ENCODE peak calls at places on chromosomes 2 and 18, in six cellular contexts. One of them, this sample, is unnamed.

GRCh38 chr2:239889641-239890055 is 135.5 kb downstream of the NDUFA10 start:
- DNase-seq in Karpas-422: peak
- DNase-seq in hepatocyte: no peak
- DNase-seq in GM23338: no peak
- DNase-seq in GM23248: no peak
- DNase-seq in astrocyte: no peak
- DNase-seq in this sample: no peak

GRCh38 chr2:34254272-34254882 is 655.3 kb upstream of the FAM98A start:
- DNase-seq in Karpas-422: peak
- DNase-seq in GM23338: no peak
- DNase-seq in hepatocyte: peak
- DNase-seq in GM23248: no peak
- DNase-seq in astrocyte: no peak
- DNase-seq in this sample: no peak

GRCh38 chr2:150280255-150280654 is 207.2 kb downstream of the RND3 start:
- DNase-seq in hepatocyte: peak
- DNase-seq in Karpas-422: no peak
- DNase-seq in GM23248: peak
- DNase-seq in GM23338: no peak
- DNase-seq in astrocyte: peak
- DNase-seq in this sample: no peak

GRCh38 chr18:76721207-76721996 is 101.0 kb upstream of the ZNF236 start:
- DNase-seq in astrocyte: no peak
- DNase-seq in GM23338: no peak
- DNase-seq in hepatocyte: no peak
- DNase-seq in GM23248: no peak
- DNase-seq in Karpas-422: no peak
- DNase-seq in this sample: no peak

GRCh38 chr2:227257820-227258219 is 67.2 kb upstream of the MFF start:
- DNase-seq in GM23338: no peak
- DNase-seq in astrocyte: no peak
- DNase-seq in hepatocyte: no peak
- DNase-seq in Karpas-422: no peak
- DNase-seq in GM23248: no peak
- DNase-seq in this sample: no peak

GRCh38 chr18:55633032-55633431 is 45.0 kb upstream of the TCF4 start:
- DNase-seq in Karpas-422: peak
- DNase-seq in GM23248: peak
- DNase-seq in astrocyte: peak
- DNase-seq in GM23338: no peak
- DNase-seq in hepatocyte: no peak
- DNase-seq in this sample: no peak

GRCh38 chr2:132550285-132550684 is 119.7 kb downstream of the LYPD1 start:
- DNase-seq in GM23338: peak
- DNase-seq in Karpas-422: no peak
- DNase-seq in astrocyte: no peak
- DNase-seq in hepatocyte: no peak
- DNase-seq in GM23248: no peak
- DNase-seq in this sample: no peak

GRCh38 chr2:62928015-62928414 is 122.6 kb upstream of the OTX1 start:
- DNase-seq in GM23338: peak
- DNase-seq in astrocyte: no peak
- DNase-seq in GM23248: no peak
- DNase-seq in hepatocyte: no peak
- DNase-seq in Karpas-422: no peak
- DNase-seq in this sample: no peak

GRCh38 chr2:28556303-28556702 is 60.4 kb downstream of the PLB1 start:
- DNase-seq in Karpas-422: no peak
- DNase-seq in astrocyte: no peak
- DNase-seq in GM23338: no peak
- DNase-seq in GM23248: no peak
- DNase-seq in hepatocyte: no peak
- DNase-seq in this sample: no peak

GRCh38 chr2:98846041-98846440 is 90.0 kb downstream of the CRACDL start:
- DNase-seq in GM23338: no peak
- DNase-seq in Karpas-422: no peak
- DNase-seq in GM23248: peak
- DNase-seq in astrocyte: no peak
- DNase-seq in hepatocyte: no peak
- DNase-seq in this sample: no peak

GRCh38 chr2:120465012-120465700 is 119.2 kb downstream of the INHBB start:
- DNase-seq in astrocyte: no peak
- DNase-seq in hepatocyte: no peak
- DNase-seq in GM23248: no peak
- DNase-seq in Karpas-422: no peak
- DNase-seq in GM23338: no peak
- DNase-seq in this sample: no peak

DNA sequence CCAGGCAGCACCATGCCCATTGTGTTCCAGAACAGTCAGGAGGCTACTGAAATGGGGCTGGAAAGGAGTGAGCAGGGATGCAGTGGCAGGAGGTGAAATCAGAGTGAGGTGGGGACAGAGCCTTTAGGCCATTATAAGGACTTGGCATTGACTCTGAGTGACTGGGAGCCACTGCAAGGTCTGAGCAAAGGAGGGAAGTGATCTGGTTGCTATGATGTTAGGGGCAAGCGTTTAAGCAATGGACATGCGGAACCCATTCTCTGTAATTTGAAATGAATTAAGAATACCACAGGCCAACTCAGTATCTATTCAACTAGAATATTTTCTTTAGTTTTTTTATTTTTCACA is 98.2 kb downstream of the DPP4 start:
- DNase-seq in astrocyte: no peak
- DNase-seq in GM23338: no peak
- DNase-seq in Karpas-422: no peak
- DNase-seq in hepatocyte: no peak
- DNase-seq in GM23248: no peak
- DNase-seq in this sample: no peak
- H2AFZ ChIP-seq in astrocyte: no peak
- H2AFZ ChIP-seq in GM23338: peak
- H2AFZ ChIP-seq in Karpas-422: no peak
- H2AFZ ChIP-seq in hepatocyte: no peak
- H2AFZ ChIP-seq in GM23248: no peak
- H2AFZ ChIP-seq in this sample: no peak

GRCh38 chr2:231667096-231667427 is 41.3 kb upstream of the PTMA start:
- DNase-seq in astrocyte: no peak
- DNase-seq in GM23338: no peak
- DNase-seq in hepatocyte: no peak
- DNase-seq in Karpas-422: no peak
- DNase-seq in GM23248: no peak
- DNase-seq in this sample: no peak
- H2AFZ ChIP-seq in astrocyte: peak
- H2AFZ ChIP-seq in GM23338: no peak
- H2AFZ ChIP-seq in hepatocyte: peak
- H2AFZ ChIP-seq in Karpas-422: peak
- H2AFZ ChIP-seq in GM23248: peak
- H2AFZ ChIP-seq in this sample: no peak

DNA sequence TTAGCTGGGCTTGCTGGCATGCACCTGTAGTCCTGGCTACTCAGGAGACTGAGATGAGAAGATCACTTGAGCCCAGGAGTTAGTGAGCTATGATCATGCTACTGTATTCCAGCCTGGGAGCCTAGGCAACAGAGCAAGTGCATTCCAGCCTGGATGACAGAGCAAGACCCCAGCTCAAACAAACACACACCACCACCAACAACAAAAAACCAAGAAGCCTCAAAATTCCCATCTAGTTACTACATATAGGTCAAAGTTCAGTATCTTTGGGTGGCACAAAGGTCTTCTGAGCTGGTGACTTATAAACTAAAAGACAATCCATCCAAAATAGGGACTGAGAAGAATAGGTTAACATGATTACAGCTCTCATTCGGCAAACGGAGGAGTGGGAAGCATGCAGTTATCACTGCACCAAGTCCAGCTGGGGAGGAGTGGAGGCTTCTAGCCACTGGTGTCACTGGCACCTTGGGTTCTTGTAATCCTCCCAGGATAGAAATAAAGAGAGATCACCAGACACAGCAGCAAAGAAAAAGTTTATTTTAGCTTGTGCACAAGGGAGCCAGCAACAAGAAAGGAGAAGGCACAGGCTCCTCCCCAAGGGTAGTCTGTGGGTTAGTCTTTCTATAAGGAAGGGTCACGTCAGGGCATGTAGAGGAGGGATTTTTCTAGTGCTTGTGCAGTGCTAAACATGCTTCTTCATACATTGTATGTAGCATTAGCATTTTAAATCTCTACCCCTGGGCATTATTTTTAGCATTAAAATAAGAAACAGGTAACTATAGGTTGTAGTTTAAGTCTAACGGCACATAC is 57.5 kb downstream of the SH2D6 start:
- DNase-seq in GM23248: no peak
- DNase-seq in GM23338: no peak
- DNase-seq in astrocyte: no peak
- DNase-seq in Karpas-422: no peak
- DNase-seq in hepatocyte: no peak
- DNase-seq in this sample: no peak
- H2AFZ ChIP-seq in GM23248: no peak
- H2AFZ ChIP-seq in GM23338: peak
- H2AFZ ChIP-seq in astrocyte: no peak
- H2AFZ ChIP-seq in Karpas-422: no peak
- H2AFZ ChIP-seq in hepatocyte: no peak
- H2AFZ ChIP-seq in this sample: peak

DNA sequence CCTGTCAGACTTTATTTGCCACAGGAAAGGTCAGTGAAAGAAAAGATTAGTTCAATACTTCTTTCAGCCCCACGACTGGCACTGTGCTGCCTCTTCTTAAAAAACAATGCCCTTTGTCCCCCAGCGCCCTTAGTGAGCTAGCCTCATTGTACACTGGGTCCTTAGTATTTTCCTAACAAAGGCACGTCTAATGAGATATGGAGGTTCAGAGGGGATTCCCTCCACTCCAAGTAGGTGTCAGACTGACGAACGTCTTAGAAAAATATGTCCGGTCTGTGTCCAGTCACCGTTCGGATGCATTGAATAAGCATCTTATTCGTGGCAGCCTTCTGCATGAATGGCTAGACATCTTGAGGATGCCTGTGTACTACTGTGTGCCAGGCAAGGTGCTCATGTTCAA is 1.1 kb downstream of the FECH start:
- DNase-seq in GM23338: no peak
- DNase-seq in Karpas-422: no peak
- DNase-seq in astrocyte: peak
- DNase-seq in GM23248: peak
- DNase-seq in hepatocyte: no peak
- DNase-seq in this sample: no peak
- H2AFZ ChIP-seq in GM23338: no peak
- H2AFZ ChIP-seq in Karpas-422: no peak
- H2AFZ ChIP-seq in astrocyte: peak
- H2AFZ ChIP-seq in GM23248: peak
- H2AFZ ChIP-seq in hepatocyte: peak
- H2AFZ ChIP-seq in this sample: peak

GRCh38 chr18:59897321-59897954 is 2.4 kb upstream of the PMAIP1 start:
- DNase-seq in Karpas-422: no peak
- DNase-seq in hepatocyte: no peak
- DNase-seq in GM23248: no peak
- DNase-seq in GM23338: peak
- DNase-seq in astrocyte: no peak
- DNase-seq in this sample: no peak

GRCh38 chr18:59898093-59898492 is 1.7 kb upstream of the PMAIP1 start:
- DNase-seq in hepatocyte: no peak
- DNase-seq in Karpas-422: no peak
- DNase-seq in GM23338: peak
- DNase-seq in astrocyte: no peak
- DNase-seq in GM23248: no peak
- DNase-seq in this sample: no peak

GRCh38 chr18:59900222-59901128 is 679 bp downstream of the PMAIP1 start:
- DNase-seq in GM23338: peak
- DNase-seq in Karpas-422: peak
- DNase-seq in astrocyte: peak
- DNase-seq in GM23248: peak
- DNase-seq in hepatocyte: peak
- DNase-seq in this sample: no peak

GRCh38 chr18:59899298-59900221 is at the start of gene PMAIP1:
- DNase-seq in GM23338: peak
- DNase-seq in Karpas-422: peak
- DNase-seq in astrocyte: peak
- DNase-seq in GM23248: peak
- DNase-seq in hepatocyte: peak
- DNase-seq in this sample: peak

DNA sequence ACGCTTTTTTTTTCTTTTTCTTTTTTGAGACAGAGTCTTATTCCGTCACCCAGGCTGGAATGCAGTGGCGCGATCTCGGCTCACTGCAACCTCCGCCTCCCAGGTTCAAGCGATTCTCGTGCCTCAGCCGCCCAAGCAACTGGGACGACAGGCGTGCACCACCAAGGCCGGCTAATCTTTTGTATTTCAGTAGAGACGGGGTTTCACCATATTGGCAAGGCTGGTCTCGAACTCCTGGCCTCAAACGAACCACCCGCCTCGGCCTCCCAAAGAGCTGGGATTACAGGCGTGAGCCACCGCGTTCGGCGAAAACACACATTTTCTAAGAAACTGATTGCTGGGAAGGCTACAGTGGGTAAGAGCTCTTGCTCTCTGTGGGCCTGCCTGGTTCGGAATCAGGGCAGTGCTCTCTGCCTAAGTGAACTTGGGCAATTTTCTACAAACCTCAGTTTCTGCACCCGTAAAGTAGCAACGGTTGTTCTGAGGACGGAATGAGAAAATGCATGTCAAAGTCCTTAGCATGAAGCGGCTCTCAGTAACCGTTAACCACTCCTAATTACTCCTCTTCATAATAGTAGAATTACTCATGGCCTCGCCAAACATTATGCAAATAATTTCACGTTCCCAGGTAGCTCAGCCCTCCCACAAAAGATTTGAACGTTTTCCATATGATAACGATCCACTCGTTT is 1.0 kb upstream of the PMAIP1 start:
- DNase-seq in hepatocyte: no peak
- DNase-seq in Karpas-422: no peak
- DNase-seq in GM23338: no peak
- DNase-seq in astrocyte: peak
- DNase-seq in GM23248: no peak
- DNase-seq in this sample: no peak
- H2AFZ ChIP-seq in hepatocyte: peak
- H2AFZ ChIP-seq in Karpas-422: peak
- H2AFZ ChIP-seq in GM23338: no peak
- H2AFZ ChIP-seq in astrocyte: peak
- H2AFZ ChIP-seq in GM23248: peak
- H2AFZ ChIP-seq in this sample: peak

GRCh38 chr2:163877316-163877715 is 141.5 kb upstream of the FIGN start:
- DNase-seq in Karpas-422: no peak
- DNase-seq in hepatocyte: no peak
- DNase-seq in GM23248: peak
- DNase-seq in astrocyte: peak
- DNase-seq in GM23338: peak
- DNase-seq in this sample: no peak
- H2AFZ ChIP-seq in Karpas-422: no peak
- H2AFZ ChIP-seq in hepatocyte: no peak
- H2AFZ ChIP-seq in GM23248: peak
- H2AFZ ChIP-seq in astrocyte: no peak
- H2AFZ ChIP-seq in GM23338: no peak
- H2AFZ ChIP-seq in this sample: peak

This sample was measured in keratinocyte.